ENCODE peak calls at places on chromosomes 6 and 20, in eight cellular contexts. L is HCT116; W is CD8-positive, alpha-beta T cell; H is right cardiac atrium; E is uterus; G is A673; C is cardiac muscle cell; R is gastrocnemius medialis. S is an unnamed sample. For H3K4me1, the result is how much of the 10 kb centered on the place peaks cover.

GRCh38 chr20:35326021-35326731 is 34.0 kb upstream of the FAM83C start:
- DNase-seq in L (no peak), W (no peak), H (no peak), E (no peak), G (no peak), C (no peak), R (peak), S (no peak)

GRCh38 chr6:148959008-148959407 is 212.2 kb downstream of the UST start:
- DNase-seq in L (no peak), W (no peak), H (no peak), E (no peak), G (no peak), C (peak), R (no peak), S (no peak)

GRCh38 chr6:24759718-24760117 is 15.0 kb upstream of the GMNN start:
- DNase-seq in L (no peak), W (no peak), H (no peak), E (no peak), G (no peak), C (no peak), R (no peak), S (no peak)

GRCh38 chr6:160217073-160217472 is 41.5 kb downstream of the SLC22A2 start:
- DNase-seq in L (no peak), W (no peak), H (no peak), E (no peak), G (no peak), C (peak), R (no peak), S (no peak)

GRCh38 chr6:112203577-112204349 is 50.6 kb downstream of the LAMA4 start:
- DNase-seq in L (peak), W (no peak), H (no peak), E (no peak), G (no peak), C (peak), R (no peak), S (no peak)

GRCh38 chr6:38997128-38997761 is 51.3 kb upstream of the GLP1R start:
- DNase-seq in L (no peak), W (peak), H (peak), E (no peak), G (peak), C (peak), R (no peak), S (peak)

GRCh38 chr6:108897371-108897770 is 49.1 kb downstream of the ARMC2 start:
- DNase-seq in L (peak), W (no peak), H (no peak), E (no peak), G (no peak), C (peak), R (peak), S (peak)

GRCh38 chr20:23165307-23165750 is 79.2 kb upstream of the CD93 start:
- DNase-seq in L (no peak), W (no peak), H (no peak), E (no peak), G (no peak), C (no peak), R (no peak), S (no peak)

GRCh38 chr20:51712501-51713212 is 55.5 kb downstream of the ATP9A start:
- DNase-seq in L (peak), W (no peak), H (no peak), E (no peak), G (peak), C (peak), R (no peak), S (no peak)

GRCh38 chr20:47464380-47465101 is 37.1 kb upstream of the NCOA3 start:
- DNase-seq in L (peak), W (no peak), H (peak), E (peak), G (peak), C (peak), R (peak), S (peak)

GRCh38 chr6:137879885-137880430 is 12.9 kb downstream of the TNFAIP3 start:
- DNase-seq in L (no peak), W (no peak), H (no peak), E (no peak), G (no peak), C (no peak), R (no peak), S (no peak)

GRCh38 chr6:82178759-82179112 is 68.8 kb downstream of the IBTK start:
- DNase-seq in L (no peak), W (no peak), H (no peak), E (no peak), G (peak), C (no peak), R (no peak), S (no peak)

GRCh38 chr6:70973591-70973990 is 16.7 kb upstream of the B3GAT2 start:
- DNase-seq in L (no peak), W (no peak), H (no peak), E (no peak), G (no peak), C (no peak), R (no peak), S (no peak)

GRCh38 chr6:15643542-15643941 is 19.3 kb downstream of the DTNBP1 start:
- DNase-seq in L (no peak), W (no peak), H (no peak), E (no peak), G (no peak), C (no peak), R (no peak), S (no peak)

GRCh38 chr6:157033428-157034140 is 256.4 kb downstream of the ARID1B start:
- DNase-seq in L (no peak), W (no peak), H (no peak), E (no peak), G (no peak), C (peak), R (no peak), S (no peak)

GRCh38 chr20:3795511-3796468 is at the start of gene CDC25B:
- DNase-seq in L (peak), W (peak), H (peak), E (peak), G (peak), C (peak), R (peak), S (peak)

GRCh38 chr6:106180208-106180607 is 94.1 kb downstream of the PRDM1 start:
- DNase-seq in L (no peak), W (no peak), H (no peak), E (no peak), G (no peak), C (no peak), R (no peak), S (no peak)

GRCh38 chr6:158219229-158219628 is 51.1 kb downstream of the GTF2H5 start:
- DNase-seq in L (no peak), W (no peak), H (no peak), E (no peak), G (peak), C (peak), R (no peak), S (no peak)

GRCh38 chr6:111605100-111605748 is 454 bp downstream of the TRAF3IP2 start:
- DNase-seq in L (no peak), W (peak), H (peak), E (peak), G (peak), C (peak), R (peak), S (peak)

GRCh38 chr6:24273471-24273870 is 84.4 kb downstream of the DCDC2 start:
- DNase-seq in L (no peak), W (no peak), H (no peak), E (no peak), G (no peak), C (no peak), R (peak), S (no peak)

GRCh38 chr20:14477125-14477524 is 139.7 kb upstream of the FLRT3 start:
- DNase-seq in L (no peak), W (no peak), H (no peak), E (no peak), G (no peak), C (peak), R (no peak), S (no peak)

GRCh38 chr6:10412165-10412947 is 2.5 kb downstream of the TFAP2A start:
- DNase-seq in L (no peak), W (no peak), H (no peak), E (no peak), G (peak), C (peak), R (no peak), S (no peak)

GRCh38 chr6:63904844-63905243 is 269.2 kb downstream of the PHF3 start:
- DNase-seq in L (no peak), W (no peak), H (no peak), E (no peak), G (peak), C (peak), R (no peak), S (no peak)

GRCh38 chr6:31874836-31875572 is 3.8 kb downstream of the SLC44A4 start:
- DNase-seq in L (no peak), W (no peak), H (no peak), E (no peak), G (no peak), C (no peak), R (no peak), S (no peak)

GRCh38 chr6:31940256-31940664 is 5.6 kb upstream of the CFB start:
- DNase-seq in L (no peak), W (no peak), H (no peak), E (no peak), G (no peak), C (no peak), R (no peak), S (no peak)

GRCh38 chr20:11178946-11179654 is 505.3 kb upstream of the JAG1 start:
- DNase-seq in L (peak), W (no peak), H (no peak), E (no peak), G (peak), C (peak), R (no peak), S (no peak)

GRCh38 chr20:59385461-59385860 is 85.0 kb downstream of the EDN3 start:
- DNase-seq in L (no peak), W (no peak), H (no peak), E (no peak), G (no peak), C (no peak), R (no peak), S (no peak)

GRCh38 chr6:143901885-143902708 is 37.8 kb downstream of the ZC2HC1B start:
- DNase-seq in L (no peak), W (no peak), H (peak), E (peak), G (no peak), C (peak), R (peak), S (peak)

GRCh38 chr6:169328112-169328801 is 74.6 kb upstream of the THBS2 start:
- DNase-seq in L (no peak), W (no peak), H (no peak), E (peak), G (no peak), C (peak), R (no peak), S (no peak)

GRCh38 chr6:106702046-106702445 is 72.7 kb downstream of the QRSL1 start:
- DNase-seq in L (no peak), W (no peak), H (no peak), E (no peak), G (no peak), C (no peak), R (no peak), S (no peak)

GRCh38 chr6:15527838-15528617 is 134.8 kb downstream of the DTNBP1 start:
- DNase-seq in L (no peak), W (no peak), H (no peak), E (no peak), G (no peak), C (no peak), R (no peak), S (no peak)

GRCh38 chr6:129340983-129341382 is 369.0 kb downstream of the ARHGAP18 start:
- DNase-seq in L (no peak), W (no peak), H (peak), E (no peak), G (no peak), C (peak), R (no peak), S (no peak)

GRCh38 chr6:168703970-168704369 is 263.0 kb downstream of the SMOC2 start:
- DNase-seq in L (no peak), W (no peak), H (no peak), E (peak), G (no peak), C (peak), R (no peak), S (no peak)

GRCh38 chr20:31670371-31671228 is 32.9 kb downstream of the COX4I2 start:
- DNase-seq in L (no peak), W (no peak), H (peak), E (peak), G (no peak), C (no peak), R (peak), S (peak)

GRCh38 chr6:9783567-9783966 is 631.3 kb downstream of the TFAP2A start:
- DNase-seq in L (no peak), W (no peak), H (no peak), E (no peak), G (peak), C (peak), R (no peak), S (no peak)

GRCh38 chr20:51447097-51447764 is 95.3 kb downstream of the NFATC2 start:
- DNase-seq in L (peak), W (no peak), H (peak), E (peak), G (peak), C (peak), R (peak), S (peak)

GRCh38 chr6:17472653-17473183 is 79.3 kb downstream of the CAP2 start:
- DNase-seq in L (no peak), W (no peak), H (no peak), E (no peak), G (no peak), C (no peak), R (no peak), S (no peak)

GRCh38 chr20:51529027-51529749 is 13.3 kb downstream of the NFATC2 start:
- DNase-seq in L (no peak), W (no peak), H (no peak), E (no peak), G (no peak), C (peak), R (no peak), S (no peak)

GRCh38 chr6:35568967-35569606 is 56.4 kb upstream of the TULP1 start:
- DNase-seq in L (no peak), W (peak), H (peak), E (peak), G (peak), C (peak), R (peak), S (peak)

GRCh38 chr6:139161817-139162284 is 27.0 kb downstream of the HECA start:
- DNase-seq in L (no peak), W (peak), H (no peak), E (no peak), G (peak), C (no peak), R (no peak), S (no peak)
- H3K4me1 ChIP-seq in L (under half), W (half or more), H (under half), E (under half), G (under half), C (under half), R (under half), S (half or more)

GRCh38 chr6:123589973-123590372 is 46.8 kb downstream of the TRDN start:
- DNase-seq in L (no peak), W (no peak), H (no peak), E (no peak), G (peak), C (no peak), R (no peak), S (no peak)
- H3K4me1 ChIP-seq in L (under half), W (under half), H (under half), E (under half), G (under half), C (under half), R (half or more), S (under half)

DNA sequence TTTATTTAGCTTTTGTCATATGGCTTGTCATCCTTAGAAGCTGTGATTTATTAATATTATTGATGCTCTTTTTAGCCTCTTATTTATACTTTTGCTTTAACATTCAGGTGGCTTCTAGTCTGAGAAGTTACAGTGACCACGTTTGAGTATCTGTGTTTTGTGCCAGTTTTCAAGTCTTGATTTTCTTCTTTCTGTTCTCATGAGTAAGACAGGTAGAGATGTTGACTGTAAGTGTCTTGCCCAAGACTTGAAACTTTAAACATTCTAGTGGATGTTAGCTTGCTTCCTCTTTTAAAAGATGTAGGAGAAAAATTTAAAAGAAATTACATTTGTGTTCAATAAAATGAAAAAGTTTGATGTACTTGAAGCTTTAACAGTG is 122.6 kb downstream of the LRRC1 start:
- DNase-seq in L (no peak), W (no peak), H (no peak), E (no peak), G (no peak), C (no peak), R (no peak), S (no peak)
- H3K4me1 ChIP-seq in L (under half), W (under half), H (under half), E (under half), G (under half), C (under half), R (under half), S (under half)

DNA sequence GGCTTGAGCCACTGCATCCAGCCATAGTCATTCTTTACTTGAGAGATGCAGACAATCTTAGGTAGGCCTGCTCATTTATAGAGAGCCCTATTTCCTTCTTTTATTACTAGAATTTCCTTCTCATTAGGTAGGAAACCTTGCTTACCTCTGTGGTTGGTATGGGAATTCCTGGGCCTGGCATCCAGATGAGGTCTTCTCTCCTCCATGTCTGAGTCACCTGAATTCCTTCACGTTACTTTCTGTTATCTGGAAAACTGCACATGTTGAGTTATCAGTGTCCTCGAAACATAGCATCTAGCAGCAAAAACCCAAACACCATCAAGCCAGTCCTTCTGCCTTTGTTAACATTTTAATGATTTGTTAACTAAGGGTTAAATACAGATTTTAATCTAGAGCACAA is 2.2 kb downstream of the ZNFX1 start:
- DNase-seq in L (no peak), W (no peak), H (no peak), E (no peak), G (no peak), C (no peak), R (no peak), S (no peak)
- H3K4me1 ChIP-seq in L (under half), W (half or more), H (under half), E (under half), G (under half), C (under half), R (under half), S (half or more)

GRCh38 chr20:45365444-45365970 is 2.6 kb downstream of the SYS1 start:
- DNase-seq in L (no peak), W (no peak), H (no peak), E (no peak), G (no peak), C (no peak), R (no peak), S (no peak)
- H3K4me1 ChIP-seq in L (under half), W (under half), H (under half), E (under half), G (under half), C (under half), R (under half), S (under half)

DNA sequence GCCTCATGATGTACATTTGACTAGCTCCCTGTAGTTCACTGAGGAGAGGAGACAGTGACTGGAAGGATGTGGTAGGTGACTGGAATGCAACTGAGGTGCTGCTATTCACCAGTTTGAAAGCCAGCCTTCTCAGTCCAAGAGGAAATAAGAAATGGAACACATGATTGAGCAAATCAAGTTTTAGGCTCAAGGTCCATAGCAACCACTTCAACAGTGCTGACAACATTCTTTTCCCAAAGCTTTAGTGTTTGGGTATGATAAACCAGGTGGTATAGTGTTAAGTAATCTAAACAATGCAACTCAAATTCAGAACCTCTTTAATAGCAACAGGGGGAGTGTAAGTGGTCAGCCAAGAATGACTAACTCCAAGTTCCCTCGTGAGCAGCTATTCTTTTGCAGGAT is 9.2 kb downstream of the ZHX3 start:
- DNase-seq in L (no peak), W (no peak), H (no peak), E (no peak), G (no peak), C (peak), R (no peak), S (no peak)
- H3K4me1 ChIP-seq in L (under half), W (under half), H (under half), E (under half), G (under half), C (under half), R (half or more), S (half or more)

DNA sequence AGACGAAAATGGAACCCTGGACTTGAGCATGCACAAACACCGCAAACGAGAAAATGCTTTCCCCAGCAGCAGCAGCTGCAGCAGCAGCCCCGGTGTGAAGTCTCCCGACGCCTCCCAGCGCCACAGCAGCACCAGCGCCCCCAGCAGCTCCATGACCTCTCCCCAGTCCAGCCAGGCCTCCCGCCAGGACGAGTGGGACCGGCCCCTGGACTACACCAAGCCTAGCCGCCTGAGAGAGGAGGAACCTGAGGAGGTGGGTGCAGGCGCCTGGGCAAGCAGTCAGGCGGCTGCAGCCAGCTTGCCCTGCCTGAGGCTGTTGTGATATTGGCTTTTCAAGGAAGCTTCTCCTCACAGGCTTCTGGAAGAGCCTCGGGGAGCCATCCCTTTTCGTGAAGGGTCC is 35.8 kb upstream of the PCMTD2 start:
- DNase-seq in L (no peak), W (no peak), H (no peak), E (no peak), G (no peak), C (no peak), R (no peak), S (no peak)
- H3K4me1 ChIP-seq in L (under half), W (under half), H (under half), E (under half), G (under half), C (under half), R (under half), S (half or more)

GRCh38 chr20:43954704-43955243 is 40.1 kb downstream of the TOX2 start:
- DNase-seq in L (no peak), W (no peak), H (no peak), E (no peak), G (no peak), C (no peak), R (no peak), S (no peak)
- H3K4me1 ChIP-seq in L (half or more), W (half or more), H (under half), E (under half), G (under half), C (under half), R (under half), S (under half)